ENCODE peak calls at places on chromosomes 13 and 19, in nine cellular contexts. D, U, M, Z, G, J, N, A and R are unnamed samples.
A peak's percentile ranks its signal among the peaks of the same experiment; 100 is the strongest.

GRCh38 chr13:94494021-94494420 is 14.5 kb upstream of the DCT start:
- DNase-seq in D (no peak), U (no peak), M (peak; percentile 5), Z (no peak), G (no peak), J (peak; percentile 45), N (no peak), A (no peak), R (no peak)

GRCh38 chr19:15631817-15632216 is 8.9 kb upstream of the CYP4F3 start:
- DNase-seq in D (no peak), U (no peak), M (peak; percentile 28), Z (peak; percentile 80), G (no peak), J (peak; percentile 47), N (no peak), A (peak; percentile 3), R (no peak)

GRCh38 chr13:47135800-47136658 is 239.2 kb upstream of the HTR2A start:
- DNase-seq in D (no peak), U (no peak), M (no peak), Z (no peak), G (no peak), J (no peak), N (no peak), A (no peak), R (no peak)

GRCh38 chr13:113106666-113107065 is 1.1 kb downstream of the F7 start:
- DNase-seq in D (no peak), U (no peak), M (no peak), Z (no peak), G (no peak), J (no peak), N (no peak), A (no peak), R (peak; percentile 69)

GRCh38 chr13:44129418-44129817 is 244.2 kb upstream of the SERP2 start:
- DNase-seq in D (no peak), U (no peak), M (no peak), Z (no peak), G (no peak), J (no peak), N (no peak), A (no peak), R (no peak)

GRCh38 chr13:59277106-59277505 is 886.6 kb downstream of the DIAPH3 start:
- DNase-seq in D (no peak), U (no peak), M (no peak), Z (no peak), G (no peak), J (no peak), N (no peak), A (no peak), R (no peak)

GRCh38 chr19:28560786-28561185 is 652.2 kb downstream of the UQCRFS1 start:
- DNase-seq in D (no peak), U (no peak), M (peak; percentile 48), Z (peak; percentile 52), G (no peak), J (no peak), N (no peak), A (no peak), R (no peak)

GRCh38 chr13:43804461-43805070 is 17.8 kb upstream of the ENOX1 start:
- DNase-seq in D (no peak), U (no peak), M (peak; percentile 80), Z (no peak), G (no peak), J (peak; percentile 66), N (no peak), A (peak; percentile 13), R (no peak)

GRCh38 chr19:16442386-16443276 is 29.1 kb downstream of the EPS15L1 start:
- DNase-seq in D (no peak), U (peak; percentile 60), M (no peak), Z (no peak), G (no peak), J (no peak), N (no peak), A (no peak), R (no peak)

GRCh38 chr13:113297370-113297871 is 382 bp downstream of the LAMP1 start:
- DNase-seq in D (no peak), U (no peak), M (peak; percentile 34), Z (peak; percentile 25), G (no peak), J (no peak), N (peak; percentile 26), A (no peak), R (peak; percentile 40)

GRCh38 chr19:47661161-47661560 is 52.1 kb upstream of the EHD2 start:
- DNase-seq in D (no peak), U (no peak), M (no peak), Z (no peak), G (no peak), J (no peak), N (no peak), A (no peak), R (no peak)

GRCh38 chr19:47657719-47658118 is 48.8 kb downstream of the BICRA start:
- DNase-seq in D (no peak), U (no peak), M (no peak), Z (no peak), G (no peak), J (no peak), N (no peak), A (no peak), R (no peak)

GRCh38 chr19:47660435-47660832 is 51.5 kb downstream of the BICRA start:
- DNase-seq in D (no peak), U (no peak), M (no peak), Z (no peak), G (no peak), J (no peak), N (no peak), A (no peak), R (no peak)

GRCh38 chr19:47661571-47661970 is 51.7 kb upstream of the EHD2 start:
- DNase-seq in D (no peak), U (no peak), M (no peak), Z (no peak), G (no peak), J (no peak), N (no peak), A (no peak), R (no peak)

GRCh38 chr19:47658431-47659383 is 49.8 kb downstream of the BICRA start:
- DNase-seq in D (no peak), U (peak; percentile 39), M (no peak), Z (no peak), G (no peak), J (no peak), N (no peak), A (no peak), R (no peak)
- TF ChIP-seq POLR2AphosphoS5 in D (no peak), U (no peak), M (no peak), Z (no peak), G (no peak), J (no peak), N (no peak), A (no peak), R (no peak)

DNA sequence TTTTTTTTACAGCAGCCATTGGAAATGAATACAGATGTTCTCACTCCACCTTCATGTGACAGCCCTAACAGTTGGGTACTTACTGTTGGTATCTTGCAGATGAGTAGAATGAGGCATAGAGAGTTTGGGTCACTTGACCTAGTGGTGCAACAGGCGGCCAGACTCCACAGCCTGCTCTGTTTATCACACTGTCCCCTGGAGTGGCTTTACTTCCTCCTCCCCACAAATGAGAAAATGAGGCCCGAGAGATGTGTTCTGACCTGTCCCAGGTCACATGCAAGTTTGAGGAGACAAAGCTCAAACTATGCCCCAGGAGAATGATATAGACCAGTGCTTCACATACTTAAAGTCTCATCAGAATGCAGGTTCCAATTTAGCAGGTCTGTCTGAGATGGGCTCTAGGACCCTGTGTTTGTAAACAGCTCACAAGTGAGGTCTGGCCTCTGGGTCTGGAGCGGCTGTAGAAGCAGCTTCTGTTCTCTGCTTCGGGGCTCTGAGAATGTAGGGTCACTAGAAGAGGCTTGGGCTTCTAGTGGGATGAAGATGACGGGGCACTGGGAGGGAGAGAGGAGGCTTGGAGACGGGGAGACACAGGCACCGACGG is 37.4 kb upstream of the RCBTB2 start:
- DNase-seq in D (no peak), U (no peak), M (no peak), Z (peak; percentile 14), G (no peak), J (no peak), N (no peak), A (no peak), R (peak; percentile 79)
- H3K4me1 ChIP-seq in D (peaks cover 27% of the 10 kb centered on the region), U (peaks cover 33% of the 10 kb centered on the region), M (peaks cover 19% of the 10 kb centered on the region), Z (peaks cover under 1% of the 10 kb centered on the region), G (no peaks in the 10 kb centered on the region), J (no peaks in the 10 kb centered on the region), N (peaks cover 2% of the 10 kb centered on the region), A (peaks cover 21% of the 10 kb centered on the region), R (peaks cover 41% of the 10 kb centered on the region)

GRCh38 chr19:51771369-51771768 is 10.4 kb downstream of the FPR2 start:
- DNase-seq in D (no peak), U (no peak), M (no peak), Z (no peak), G (no peak), J (no peak), N (no peak), A (no peak), R (peak; percentile 55)
- TF ChIP-seq POLR2AphosphoS5 in D (no peak), U (no peak), M (no peak), Z (no peak), G (no peak), J (no peak), N (no peak), A (no peak), R (no peak)

DNA sequence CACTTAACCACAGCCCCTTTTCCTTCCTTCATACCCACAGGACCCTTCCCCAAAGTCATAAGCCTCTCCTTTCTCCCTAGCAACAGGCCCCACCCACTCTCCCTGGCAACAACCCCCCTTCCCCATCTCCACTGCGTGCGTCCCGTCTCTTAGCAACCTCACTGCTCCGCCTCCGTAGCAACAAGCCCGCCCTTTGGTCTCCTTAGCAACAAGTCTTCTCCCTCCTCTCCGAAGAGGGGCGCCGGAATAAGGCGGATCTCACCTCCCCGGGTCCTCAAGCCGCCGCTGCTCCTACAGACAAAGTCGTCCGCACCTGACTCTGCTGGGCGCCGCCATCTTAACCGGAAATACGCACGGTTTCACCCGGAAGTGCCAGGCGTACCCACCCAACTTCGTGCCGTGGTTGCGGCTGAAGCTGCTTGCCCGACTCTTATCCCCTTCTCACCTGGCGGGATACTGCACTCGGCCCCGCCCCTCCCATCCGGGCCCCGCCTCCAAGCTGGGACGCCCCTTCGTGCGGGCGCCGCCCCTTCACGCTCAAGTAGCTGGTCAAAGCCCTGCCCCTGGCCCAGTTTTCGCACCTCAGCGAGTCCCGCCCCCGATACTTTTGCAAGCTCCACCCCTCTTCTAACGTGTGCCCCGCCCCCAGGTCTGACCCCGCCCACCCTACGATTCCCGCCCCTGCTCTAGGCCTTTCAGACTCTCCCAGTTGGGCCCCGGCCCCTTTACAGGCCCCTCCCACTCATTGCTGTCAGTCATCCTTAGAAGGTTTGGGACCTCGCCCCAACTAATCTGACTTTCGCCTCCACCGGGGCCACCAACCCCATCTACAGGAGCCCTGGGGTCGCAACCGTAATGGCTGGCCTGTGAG is at the start of gene HSPBP1:
- DNase-seq in D (peak; percentile 98), U (peak; percentile 97), M (peak; percentile 97), Z (peak; percentile 94), G (peak; percentile 99), J (peak; percentile 92), N (peak; percentile 97), A (peak; percentile 93), R (peak; percentile 96)
- H3K4me1 ChIP-seq in D (peaks cover 18% of the 10 kb centered on the region), U (peaks cover 19% of the 10 kb centered on the region), M (peaks cover 18% of the 10 kb centered on the region), Z (peaks cover 19% of the 10 kb centered on the region), G (peaks cover 5% of the 10 kb centered on the region), J (no peaks in the 10 kb centered on the region), N (no peaks in the 10 kb centered on the region), A (peaks cover 42% of the 10 kb centered on the region), R (peaks cover 19% of the 10 kb centered on the region)

DNA sequence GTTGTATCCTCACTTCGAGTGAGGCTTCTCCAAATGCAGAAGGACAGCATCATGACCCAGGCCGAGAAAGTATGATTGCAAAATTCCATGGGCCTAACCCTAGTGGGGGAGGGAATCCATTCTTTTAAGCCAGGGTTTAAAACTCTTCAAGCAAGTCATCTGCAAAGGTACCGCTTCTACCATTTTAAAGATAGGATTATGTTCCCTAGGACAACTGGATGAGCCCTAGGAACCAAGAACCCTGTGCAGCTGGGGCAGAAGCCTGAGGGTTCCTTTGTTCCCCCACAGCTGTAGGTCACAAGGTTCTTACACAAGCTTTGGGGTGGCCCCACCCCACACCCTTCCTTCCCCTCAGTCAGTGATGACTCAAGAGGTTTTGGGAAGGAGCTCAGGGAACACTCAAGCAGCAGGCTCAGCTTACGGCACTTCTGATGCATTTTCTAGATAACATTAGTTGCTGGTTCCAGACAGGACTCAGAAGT is 13.5 kb downstream of the ARL11 start:
- DNase-seq in D (peak; percentile 84), U (no peak), M (no peak), Z (peak; percentile 48), G (no peak), J (no peak), N (no peak), A (no peak), R (peak; percentile 91)
- TF ChIP-seq POLR2AphosphoS5 in D (no peak), U (no peak), M (no peak), Z (no peak), G (no peak), J (no peak), N (no peak), A (no peak), R (peak; percentile 93)